ENCODE peak calls at places on chromosomes 16 and 17, in seven cellular contexts. One of them, this sample, is unnamed.

GRCh38 chr17:47717845-47718621 is 15.0 kb upstream of the TBX21 start:
- DNase-seq in NCI-H774: no peak
- DNase-seq in Peyer's patch: no peak
- DNase-seq in Panc1: no peak
- DNase-seq in NCI-H460: no peak
- DNase-seq in heart right ventricle: no peak
- DNase-seq in GM13977: no peak
- DNase-seq in this sample: no peak

GRCh38 chr17:15651583-15652110 is 32.1 kb upstream of the FBXW10B start:
- DNase-seq in NCI-H460: peak; percentile 99
- DNase-seq in Peyer's patch: peak; percentile 62
- DNase-seq in GM13977: peak; percentile 34
- DNase-seq in NCI-H774: peak; percentile 41
- DNase-seq in Panc1: peak; percentile 98
- DNase-seq in heart right ventricle: peak; percentile 95
- DNase-seq in this sample: no peak

GRCh38 chr16:54175552-54176375 is 110.8 kb downstream of the IRX3 start:
- DNase-seq in NCI-H774: no peak
- DNase-seq in GM13977: no peak
- DNase-seq in NCI-H460: no peak
- DNase-seq in Panc1: no peak
- DNase-seq in heart right ventricle: no peak
- DNase-seq in Peyer's patch: no peak
- DNase-seq in this sample: no peak

GRCh38 chr17:82787081-82787848 is 35.4 kb downstream of the TBCD start:
- DNase-seq in NCI-H774: no peak
- DNase-seq in Peyer's patch: no peak
- DNase-seq in Panc1: no peak
- DNase-seq in NCI-H460: no peak
- DNase-seq in heart right ventricle: no peak
- DNase-seq in GM13977: no peak
- DNase-seq in this sample: no peak

GRCh38 chr16:57645691-57646387 is 17.4 kb downstream of the ADGRG1 start:
- DNase-seq in heart right ventricle: peak; percentile 85
- DNase-seq in Panc1: no peak
- DNase-seq in Peyer's patch: no peak
- DNase-seq in NCI-H774: no peak
- DNase-seq in GM13977: no peak
- DNase-seq in NCI-H460: no peak
- DNase-seq in this sample: no peak

GRCh38 chr16:81645303-81645702 is 133.8 kb upstream of the PLCG2 start:
- DNase-seq in NCI-H460: no peak
- DNase-seq in NCI-H774: no peak
- DNase-seq in Peyer's patch: no peak
- DNase-seq in Panc1: no peak
- DNase-seq in GM13977: no peak
- DNase-seq in heart right ventricle: peak; percentile 61
- DNase-seq in this sample: no peak

GRCh38 chr17:19379306-19380075 is 1.2 kb downstream of the MAPK7 start:
- DNase-seq in heart right ventricle: no peak
- DNase-seq in GM13977: no peak
- DNase-seq in Peyer's patch: no peak
- DNase-seq in Panc1: no peak
- DNase-seq in NCI-H460: no peak
- DNase-seq in NCI-H774: no peak
- DNase-seq in this sample: no peak

GRCh38 chr17:29615492-29616299 is 7.0 kb downstream of the CORO6 start:
- DNase-seq in NCI-H774: peak; percentile 89
- DNase-seq in NCI-H460: peak; percentile 58
- DNase-seq in heart right ventricle: peak; percentile 75
- DNase-seq in GM13977: peak; percentile 96
- DNase-seq in Panc1: no peak
- DNase-seq in Peyer's patch: peak; percentile 90
- DNase-seq in this sample: no peak

GRCh38 chr17:1498233-1498632 is 5.7 kb upstream of the MYO1C start:
- DNase-seq in GM13977: no peak
- DNase-seq in NCI-H774: no peak
- DNase-seq in Panc1: no peak
- DNase-seq in heart right ventricle: no peak
- DNase-seq in NCI-H460: no peak
- DNase-seq in Peyer's patch: no peak
- DNase-seq in this sample: no peak

GRCh38 chr17:42127414-42127813 is 4.8 kb downstream of the HSPB9 start:
- DNase-seq in GM13977: no peak
- DNase-seq in NCI-H460: no peak
- DNase-seq in Peyer's patch: no peak
- DNase-seq in NCI-H774: no peak
- DNase-seq in heart right ventricle: no peak
- DNase-seq in Panc1: no peak
- DNase-seq in this sample: no peak

GRCh38 chr16:27822529-27823437 is 240.7 kb downstream of the GSG1L start:
- DNase-seq in heart right ventricle: no peak
- DNase-seq in NCI-H774: no peak
- DNase-seq in Peyer's patch: no peak
- DNase-seq in NCI-H460: no peak
- DNase-seq in Panc1: no peak
- DNase-seq in GM13977: no peak
- DNase-seq in this sample: no peak

GRCh38 chr17:32958418-32958817 is 30.5 kb downstream of the TMEM98 start:
- DNase-seq in GM13977: no peak
- DNase-seq in NCI-H460: no peak
- DNase-seq in heart right ventricle: no peak
- DNase-seq in Peyer's patch: no peak
- DNase-seq in NCI-H774: no peak
- DNase-seq in Panc1: no peak
- DNase-seq in this sample: peak; percentile 91

GRCh38 chr16:67087803-67088202 is 21.9 kb upstream of the PHAF1 start:
- DNase-seq in Peyer's patch: no peak
- DNase-seq in Panc1: no peak
- DNase-seq in heart right ventricle: no peak
- DNase-seq in GM13977: no peak
- DNase-seq in NCI-H460: no peak
- DNase-seq in NCI-H774: no peak
- DNase-seq in this sample: no peak

GRCh38 chr16:83549836-83550569 is 257.8 kb upstream of the HSBP1 start:
- DNase-seq in Panc1: no peak
- DNase-seq in Peyer's patch: no peak
- DNase-seq in GM13977: no peak
- DNase-seq in NCI-H774: no peak
- DNase-seq in heart right ventricle: no peak
- DNase-seq in NCI-H460: no peak
- DNase-seq in this sample: no peak

GRCh38 chr16:88298166-88298881 is 84.4 kb upstream of the ZNF469 start:
- DNase-seq in NCI-H774: no peak
- DNase-seq in NCI-H460: no peak
- DNase-seq in GM13977: no peak
- DNase-seq in Panc1: no peak
- DNase-seq in heart right ventricle: no peak
- DNase-seq in Peyer's patch: no peak
- DNase-seq in this sample: no peak

GRCh38 chr16:10744370-10745030 is 858 bp downstream of the NUBP1 start:
- DNase-seq in heart right ventricle: no peak
- DNase-seq in Panc1: no peak
- DNase-seq in NCI-H460: no peak
- DNase-seq in Peyer's patch: no peak
- DNase-seq in NCI-H774: peak; percentile 24
- DNase-seq in GM13977: no peak
- DNase-seq in this sample: no peak

GRCh38 chr16:65070831-65071230 is 51.0 kb downstream of the CDH11 start:
- DNase-seq in Panc1: peak; percentile 10
- DNase-seq in Peyer's patch: no peak
- DNase-seq in heart right ventricle: peak; percentile 81
- DNase-seq in NCI-H774: peak; percentile 45
- DNase-seq in NCI-H460: peak; percentile 96
- DNase-seq in GM13977: no peak
- DNase-seq in this sample: no peak

GRCh38 chr16:72787519-72788268 is 260.2 kb downstream of the ZFHX3 start:
- DNase-seq in heart right ventricle: peak; percentile 35
- DNase-seq in Panc1: no peak
- DNase-seq in NCI-H460: peak; percentile 19
- DNase-seq in Peyer's patch: peak; percentile 36
- DNase-seq in GM13977: peak; percentile 92
- DNase-seq in NCI-H774: no peak
- DNase-seq in this sample: no peak

GRCh38 chr16:20903116-20903888 is 2.7 kb downstream of the LYRM1 start:
- DNase-seq in Peyer's patch: no peak
- DNase-seq in NCI-H774: no peak
- DNase-seq in GM13977: no peak
- DNase-seq in heart right ventricle: no peak
- DNase-seq in Panc1: no peak
- DNase-seq in NCI-H460: no peak
- DNase-seq in this sample: no peak

GRCh38 chr17:80476877-80477646 is 655 bp upstream of the NPTX1 start:
- DNase-seq in heart right ventricle: no peak
- DNase-seq in GM13977: peak; percentile 65
- DNase-seq in Peyer's patch: no peak
- DNase-seq in NCI-H460: no peak
- DNase-seq in Panc1: no peak
- DNase-seq in NCI-H774: peak; percentile 37
- DNase-seq in this sample: no peak

GRCh38 chr16:27686926-27687325 is 137.0 kb downstream of the KATNIP start:
- DNase-seq in GM13977: no peak
- DNase-seq in Panc1: no peak
- DNase-seq in Peyer's patch: no peak
- DNase-seq in NCI-H774: no peak
- DNase-seq in NCI-H460: no peak
- DNase-seq in heart right ventricle: no peak
- DNase-seq in this sample: no peak

GRCh38 chr17:15350777-15351486 is 9.5 kb upstream of the TEKT3 start:
- DNase-seq in NCI-H774: no peak
- DNase-seq in Peyer's patch: no peak
- DNase-seq in GM13977: no peak
- DNase-seq in Panc1: no peak
- DNase-seq in NCI-H460: no peak
- DNase-seq in heart right ventricle: no peak
- DNase-seq in this sample: no peak

GRCh38 chr17:68870427-68870826 is 84.8 kb downstream of the ABCA8 start:
- DNase-seq in NCI-H774: no peak
- DNase-seq in NCI-H460: no peak
- DNase-seq in Panc1: no peak
- DNase-seq in GM13977: no peak
- DNase-seq in heart right ventricle: no peak
- DNase-seq in Peyer's patch: no peak
- DNase-seq in this sample: no peak

GRCh38 chr17:81399481-81400153 is 4.4 kb downstream of the BAHCC1 start:
- DNase-seq in NCI-H774: no peak
- DNase-seq in Panc1: no peak
- DNase-seq in NCI-H460: no peak
- DNase-seq in heart right ventricle: no peak
- DNase-seq in Peyer's patch: no peak
- DNase-seq in GM13977: peak; percentile 74
- DNase-seq in this sample: no peak

GRCh38 chr16:10180771-10181163 is 1.5 kb downstream of the GRIN2A start:
- DNase-seq in heart right ventricle: peak; percentile 13
- DNase-seq in Panc1: no peak
- DNase-seq in NCI-H460: no peak
- DNase-seq in Peyer's patch: no peak
- DNase-seq in GM13977: peak; percentile 75
- DNase-seq in NCI-H774: no peak
- DNase-seq in this sample: no peak

GRCh38 chr16:31064882-31065461 is 9.1 kb downstream of the ZNF668 start:
- DNase-seq in heart right ventricle: peak; percentile 72
- DNase-seq in Peyer's patch: no peak
- DNase-seq in NCI-H774: no peak
- DNase-seq in GM13977: no peak
- DNase-seq in Panc1: no peak
- DNase-seq in NCI-H460: peak; percentile 35
- DNase-seq in this sample: no peak

GRCh38 chr16:50381679-50382440 is 13.1 kb upstream of the BRD7 start:
- DNase-seq in GM13977: no peak
- DNase-seq in Panc1: no peak
- DNase-seq in NCI-H774: no peak
- DNase-seq in NCI-H460: no peak
- DNase-seq in Peyer's patch: no peak
- DNase-seq in heart right ventricle: no peak
- DNase-seq in this sample: no peak

GRCh38 chr16:83070416-83071199 is 443.8 kb downstream of the CDH13 start:
- DNase-seq in GM13977: no peak
- DNase-seq in NCI-H460: no peak
- DNase-seq in heart right ventricle: no peak
- DNase-seq in NCI-H774: no peak
- DNase-seq in Panc1: no peak
- DNase-seq in Peyer's patch: no peak
- DNase-seq in this sample: no peak

GRCh38 chr17:8125196-8125946 is 1.5 kb upstream of the HES7 start:
- DNase-seq in Panc1: no peak
- DNase-seq in NCI-H460: peak; percentile 82
- DNase-seq in Peyer's patch: peak; percentile 86
- DNase-seq in NCI-H774: peak; percentile 19
- DNase-seq in heart right ventricle: peak; percentile 86
- DNase-seq in GM13977: peak; percentile 85
- DNase-seq in this sample: no peak

GRCh38 chr16:54446639-54447038 is 160.1 kb upstream of the IRX3 start:
- DNase-seq in NCI-H460: peak; percentile 62
- DNase-seq in heart right ventricle: peak; percentile 69
- DNase-seq in Panc1: peak; percentile 12
- DNase-seq in NCI-H774: no peak
- DNase-seq in GM13977: no peak
- DNase-seq in Peyer's patch: no peak
- DNase-seq in this sample: no peak

GRCh38 chr17:40779181-40779909 is 3.0 kb downstream of the KRT27 start:
- DNase-seq in heart right ventricle: no peak
- DNase-seq in GM13977: no peak
- DNase-seq in Panc1: no peak
- DNase-seq in NCI-H460: no peak
- DNase-seq in Peyer's patch: no peak
- DNase-seq in NCI-H774: peak; percentile 33
- DNase-seq in this sample: no peak

GRCh38 chr16:76157629-76158028 is 119.6 kb upstream of the CNTNAP4 start:
- DNase-seq in Panc1: no peak
- DNase-seq in NCI-H774: no peak
- DNase-seq in heart right ventricle: no peak
- DNase-seq in Peyer's patch: no peak
- DNase-seq in NCI-H460: no peak
- DNase-seq in GM13977: no peak
- DNase-seq in this sample: no peak

GRCh38 chr17:76738468-76738850 is 540 bp downstream of the MFSD11 start:
- DNase-seq in GM13977: no peak
- DNase-seq in Peyer's patch: no peak
- DNase-seq in heart right ventricle: no peak
- DNase-seq in Panc1: no peak
- DNase-seq in NCI-H460: no peak
- DNase-seq in NCI-H774: no peak
- DNase-seq in this sample: no peak

GRCh38 chr17:47615766-47616424 is 33.8 kb upstream of the KPNB1 start:
- DNase-seq in Panc1: no peak
- DNase-seq in NCI-H774: peak; percentile 66
- DNase-seq in GM13977: peak; percentile 44
- DNase-seq in Peyer's patch: no peak
- DNase-seq in heart right ventricle: no peak
- DNase-seq in NCI-H460: peak; percentile 55
- DNase-seq in this sample: peak; percentile 48

GRCh38 chr16:48194828-48195566 is 39.2 kb upstream of the ABCC12 start:
- DNase-seq in heart right ventricle: no peak
- DNase-seq in Peyer's patch: no peak
- DNase-seq in GM13977: no peak
- DNase-seq in Panc1: no peak
- DNase-seq in NCI-H774: peak; percentile 39
- DNase-seq in NCI-H460: no peak
- DNase-seq in this sample: no peak

GRCh38 chr17:10121971-10122707 is 76.3 kb downstream of the GAS7 start:
- DNase-seq in Panc1: no peak
- DNase-seq in GM13977: peak; percentile 59
- DNase-seq in NCI-H460: no peak
- DNase-seq in NCI-H774: no peak
- DNase-seq in Peyer's patch: peak; percentile 27
- DNase-seq in heart right ventricle: no peak
- DNase-seq in this sample: no peak

GRCh38 chr16:21164521-21165168 is 6.2 kb downstream of the LDAF1 start:
- DNase-seq in NCI-H460: no peak
- DNase-seq in NCI-H774: no peak
- DNase-seq in Panc1: no peak
- DNase-seq in heart right ventricle: no peak
- DNase-seq in Peyer's patch: no peak
- DNase-seq in GM13977: no peak
- DNase-seq in this sample: no peak

GRCh38 chr17:41178843-41179616 is 1.0 kb upstream of the KRTAP4-2 start:
- DNase-seq in heart right ventricle: no peak
- DNase-seq in GM13977: no peak
- DNase-seq in Panc1: no peak
- DNase-seq in NCI-H460: no peak
- DNase-seq in Peyer's patch: no peak
- DNase-seq in NCI-H774: no peak
- DNase-seq in this sample: no peak